ENCODE peak calls at places on chromosomes 6 and 20, in five cellular contexts. N is NT2/D1, O is HEK293T, U is HepG2, Z is GM12878. Y is an unnamed sample.

GRCh38 chr20:6769953-6770831 is 2.7 kb downstream of the BMP2 start:
- DNase-seq in N (no peak), O (no peak), U (no peak), Z (no peak), Y (no peak)

GRCh38 chr6:52496609-52497008 is 76.5 kb downstream of the EFHC1 start:
- DNase-seq in N (no peak), O (no peak), U (no peak), Z (no peak), Y (peak)

GRCh38 chr6:164087870-164088269 is 673.4 kb downstream of the QKI start:
- DNase-seq in N (no peak), O (no peak), U (no peak), Z (no peak), Y (no peak)

GRCh38 chr6:2714359-2714895 is 36.3 kb downstream of the MYLK4 start:
- DNase-seq in N (no peak), O (no peak), U (no peak), Z (no peak), Y (no peak)

GRCh38 chr6:44012078-44012493 is 115.2 kb downstream of the MRPL14 start:
- DNase-seq in N (no peak), O (no peak), U (no peak), Z (no peak), Y (no peak)

GRCh38 chr6:12068899-12069557 is 56.9 kb downstream of the HIVEP1 start:
- DNase-seq in N (no peak), O (no peak), U (no peak), Z (no peak), Y (no peak)

GRCh38 chr6:67210450-67210849 is 1424.6 kb upstream of the ADGRB3 start:
- DNase-seq in N (no peak), O (no peak), U (no peak), Z (no peak), Y (no peak)

GRCh38 chr6:139219746-139220145 is 72.1 kb downstream of the TXLNB start:
- DNase-seq in N (no peak), O (no peak), U (no peak), Z (no peak), Y (no peak)

GRCh38 chr6:16918586-16918985 is 157.3 kb upstream of the ATXN1 start:
- DNase-seq in N (no peak), O (no peak), U (no peak), Z (no peak), Y (no peak)

GRCh38 chr6:170166511-170167122 is 124.3 kb downstream of the DLL1 start:
- DNase-seq in N (no peak), O (no peak), U (no peak), Z (no peak), Y (no peak)

GRCh38 chr6:40722553-40723258 is 135.5 kb upstream of the LRFN2 start:
- DNase-seq in N (no peak), O (no peak), U (peak), Z (no peak), Y (no peak)

GRCh38 chr6:105452924-105453756 is 50.3 kb upstream of the PREP start:
- DNase-seq in N (no peak), O (no peak), U (no peak), Z (peak), Y (no peak)

GRCh38 chr6:34709386-34709785 is 12.8 kb upstream of the ILRUN start:
- DNase-seq in N (no peak), O (no peak), U (no peak), Z (no peak), Y (no peak)

GRCh38 chr20:18919996-18920395 is 106.4 kb downstream of the SCP2D1 start:
- DNase-seq in N (no peak), O (no peak), U (no peak), Z (no peak), Y (no peak)

GRCh38 chr6:1312444-1313363 is 806 bp downstream of the FOXQ1 start:
- DNase-seq in N (peak), O (peak), U (no peak), Z (no peak), Y (no peak)

GRCh38 chr6:144066745-144067484 is 28.5 kb downstream of the SF3B5 start:
- DNase-seq in N (no peak), O (no peak), U (no peak), Z (peak), Y (no peak)

GRCh38 chr6:39927159-39927558 is 7.1 kb downstream of the MOCS1 start:
- DNase-seq in N (no peak), O (no peak), U (no peak), Z (no peak), Y (no peak)

GRCh38 chr20:3916347-3916746 is 27.2 kb downstream of the PANK2 start:
- DNase-seq in N (no peak), O (no peak), U (no peak), Z (no peak), Y (no peak)

GRCh38 chr6:5078121-5078695 is 6.9 kb upstream of the PPP1R3G start:
- DNase-seq in N (no peak), O (peak), U (no peak), Z (no peak), Y (no peak)

GRCh38 chr6:53862517-53863457 is 68.0 kb downstream of the LRRC1 start:
- DNase-seq in N (no peak), O (no peak), U (no peak), Z (no peak), Y (no peak)

GRCh38 chr6:169725270-169726048 is 1.2 kb upstream of the PHF10 start:
- DNase-seq in N (no peak), O (peak), U (peak), Z (no peak), Y (peak)

GRCh38 chr6:121531658-121532167 is 96.3 kb downstream of the GJA1 start:
- DNase-seq in N (no peak), O (no peak), U (no peak), Z (no peak), Y (no peak)

GRCh38 chr6:168964138-168964892 is 289.3 kb downstream of the THBS2 start:
- DNase-seq in N (no peak), O (no peak), U (no peak), Z (no peak), Y (no peak)

GRCh38 chr20:3691897-3692296 is 10.1 kb upstream of the ADAM33 start:
- DNase-seq in N (no peak), O (no peak), U (no peak), Z (no peak), Y (no peak)

GRCh38 chr6:139013185-139013800 is 15.3 kb upstream of the ABRACL start:
- DNase-seq in N (no peak), O (no peak), U (no peak), Z (no peak), Y (no peak)

GRCh38 chr6:111743318-111743717 is 129.9 kb downstream of the FYN start:
- DNase-seq in N (no peak), O (no peak), U (no peak), Z (no peak), Y (no peak)

GRCh38 chr6:110284877-110285276 is 73.3 kb downstream of the METTL24 start:
- DNase-seq in N (no peak), O (no peak), U (no peak), Z (no peak), Y (no peak)

GRCh38 chr6:147167009-147167408 is 37.2 kb upstream of the STXBP5 start:
- DNase-seq in N (no peak), O (no peak), U (no peak), Z (no peak), Y (no peak)

GRCh38 chr20:61791995-61792394 is 273.7 kb downstream of the TAF4 start:
- DNase-seq in N (no peak), O (no peak), U (no peak), Z (no peak), Y (no peak)

GRCh38 chr6:31053873-31054272 is 43.6 kb downstream of the MUC22 start:
- DNase-seq in N (no peak), O (no peak), U (no peak), Z (no peak), Y (no peak)

GRCh38 chr20:56872620-56873458 is 243.7 kb downstream of the TFAP2C start:
- DNase-seq in N (no peak), O (no peak), U (no peak), Z (no peak), Y (no peak)

GRCh38 chr20:47391276-47392010 is 34.9 kb upstream of the ZMYND8 start:
- DNase-seq in N (no peak), O (no peak), U (no peak), Z (no peak), Y (no peak)

GRCh38 chr20:38825901-38826625 is 20.6 kb downstream of the PPP1R16B start:
- DNase-seq in N (no peak), O (peak), U (peak), Z (no peak), Y (no peak)

GRCh38 chr6:125868996-125869395 is 78.2 kb downstream of the NCOA7 start:
- DNase-seq in N (no peak), O (no peak), U (no peak), Z (no peak), Y (no peak)

GRCh38 chr6:125866433-125866832 is 75.7 kb downstream of the NCOA7 start:
- DNase-seq in N (no peak), O (no peak), U (no peak), Z (no peak), Y (no peak)

GRCh38 chr6:125869427-125869826 is 78.7 kb downstream of the NCOA7 start:
- DNase-seq in N (no peak), O (no peak), U (no peak), Z (no peak), Y (no peak)

GRCh38 chr6:125868252-125868651 is 77.5 kb downstream of the NCOA7 start:
- DNase-seq in N (no peak), O (no peak), U (no peak), Z (no peak), Y (no peak)

DNA sequence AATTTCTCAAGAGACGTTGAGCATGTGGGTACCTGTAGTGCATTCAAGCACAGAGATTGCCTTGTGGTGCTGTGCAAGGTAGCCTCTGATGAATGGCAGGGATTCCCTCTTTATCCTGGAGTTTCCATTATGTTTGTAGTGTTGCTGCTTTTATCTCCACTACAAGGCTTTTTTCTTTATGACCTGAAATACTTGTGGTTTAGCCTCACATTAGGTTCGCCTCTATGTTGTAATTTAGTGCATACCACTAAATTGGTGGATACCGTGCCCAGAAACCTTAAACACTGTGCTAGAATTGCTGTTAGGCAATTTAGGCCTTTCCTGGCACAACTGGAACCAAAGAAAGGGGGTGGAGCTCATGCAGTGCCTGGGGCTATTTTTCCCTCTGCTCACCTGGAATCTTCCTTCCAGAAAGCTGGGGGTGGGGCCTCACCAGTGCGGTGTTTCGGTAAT is 76.7 kb downstream of the NCOA7 start:
- DNase-seq in N (no peak), O (no peak), U (peak), Z (no peak), Y (peak)
- TF ChIP-seq SUZ12 in N (no peak), O (no peak), U (no peak), Z (no peak), Y (no peak)

DNA sequence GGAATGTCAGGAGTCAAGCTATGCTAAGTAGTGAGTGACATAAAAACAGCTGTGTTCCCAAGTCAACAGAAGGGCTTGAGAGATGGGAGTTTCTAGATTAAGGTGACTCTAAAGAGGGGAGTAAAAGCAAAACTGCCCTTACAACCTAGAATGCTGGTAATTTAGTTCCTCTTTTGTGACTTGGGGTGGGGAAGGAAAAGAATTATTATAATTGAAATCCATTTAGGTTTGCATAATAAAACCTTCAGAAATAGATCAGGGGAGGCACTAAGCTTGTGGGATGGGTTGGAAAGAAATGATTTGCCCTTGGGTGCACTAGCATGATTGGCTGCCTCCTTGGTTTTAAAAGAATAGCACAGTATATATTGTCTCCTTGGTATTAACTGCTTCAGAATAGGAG is 95.4 kb upstream of the VSTM2L start:
- DNase-seq in N (no peak), O (no peak), U (no peak), Z (no peak), Y (no peak)
- TF ChIP-seq SUZ12 in N (no peak), O (no peak), U (no peak), Z (no peak), Y (no peak)

GRCh38 chr6:10395946-10396577 is 18.8 kb downstream of the TFAP2A start:
- DNase-seq in N (no peak), O (no peak), U (no peak), Z (no peak), Y (no peak)
- TF ChIP-seq SUZ12 in N (no peak), O (no peak), U (no peak), Z (no peak), Y (no peak)

DNA sequence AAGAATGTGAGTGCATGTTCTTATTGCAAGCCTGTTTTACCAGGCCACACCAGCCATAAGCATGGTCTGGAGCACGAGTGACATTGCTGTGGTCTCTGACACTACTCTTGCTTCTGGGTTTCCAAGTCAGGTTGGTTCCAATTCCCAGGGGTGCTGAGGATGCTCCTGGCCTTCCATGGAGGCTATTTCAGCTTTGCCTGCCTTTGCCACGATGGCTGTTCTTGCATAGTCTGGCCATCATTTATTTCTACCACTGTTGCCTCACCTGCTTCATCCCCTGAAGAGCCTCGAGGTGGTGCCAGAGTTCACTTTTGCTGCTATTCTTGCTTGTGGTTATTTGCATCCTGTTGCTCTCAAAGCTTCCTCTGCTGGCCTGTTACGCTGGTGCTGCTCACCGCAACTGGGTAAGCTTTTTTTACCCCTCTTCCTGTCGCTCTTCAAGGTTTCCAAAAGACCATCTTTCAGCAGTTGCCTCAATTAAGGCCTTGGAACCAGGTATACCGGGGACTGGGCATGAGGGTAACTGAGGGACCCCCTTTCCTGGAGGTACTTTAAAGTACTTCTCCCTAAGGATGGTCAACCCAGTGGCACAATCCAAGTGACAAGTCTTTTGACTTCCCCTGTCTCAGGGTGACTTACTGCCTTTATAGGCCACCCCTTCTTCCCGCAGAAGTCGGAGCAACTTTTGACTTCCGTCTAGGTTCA is 64.5 kb downstream of the AKAP7 start:
- DNase-seq in N (no peak), O (peak), U (peak), Z (peak), Y (no peak)
- TF ChIP-seq SUZ12 in N (no peak), O (no peak), U (no peak), Z (no peak), Y (no peak)

GRCh38 chr6:87730310-87730709 is 28.3 kb upstream of the AKIRIN2 start:
- DNase-seq in N (no peak), O (no peak), U (peak), Z (no peak), Y (no peak)

GRCh38 chr6:87728706-87729105 is 26.7 kb upstream of the AKIRIN2 start:
- DNase-seq in N (no peak), O (no peak), U (no peak), Z (no peak), Y (no peak)

GRCh38 chr6:87736809-87737540 is 34.9 kb upstream of the AKIRIN2 start:
- DNase-seq in N (no peak), O (no peak), U (no peak), Z (no peak), Y (no peak)

GRCh38 chr6:87731080-87731479 is 29.0 kb upstream of the AKIRIN2 start:
- DNase-seq in N (no peak), O (no peak), U (no peak), Z (no peak), Y (no peak)

DNA sequence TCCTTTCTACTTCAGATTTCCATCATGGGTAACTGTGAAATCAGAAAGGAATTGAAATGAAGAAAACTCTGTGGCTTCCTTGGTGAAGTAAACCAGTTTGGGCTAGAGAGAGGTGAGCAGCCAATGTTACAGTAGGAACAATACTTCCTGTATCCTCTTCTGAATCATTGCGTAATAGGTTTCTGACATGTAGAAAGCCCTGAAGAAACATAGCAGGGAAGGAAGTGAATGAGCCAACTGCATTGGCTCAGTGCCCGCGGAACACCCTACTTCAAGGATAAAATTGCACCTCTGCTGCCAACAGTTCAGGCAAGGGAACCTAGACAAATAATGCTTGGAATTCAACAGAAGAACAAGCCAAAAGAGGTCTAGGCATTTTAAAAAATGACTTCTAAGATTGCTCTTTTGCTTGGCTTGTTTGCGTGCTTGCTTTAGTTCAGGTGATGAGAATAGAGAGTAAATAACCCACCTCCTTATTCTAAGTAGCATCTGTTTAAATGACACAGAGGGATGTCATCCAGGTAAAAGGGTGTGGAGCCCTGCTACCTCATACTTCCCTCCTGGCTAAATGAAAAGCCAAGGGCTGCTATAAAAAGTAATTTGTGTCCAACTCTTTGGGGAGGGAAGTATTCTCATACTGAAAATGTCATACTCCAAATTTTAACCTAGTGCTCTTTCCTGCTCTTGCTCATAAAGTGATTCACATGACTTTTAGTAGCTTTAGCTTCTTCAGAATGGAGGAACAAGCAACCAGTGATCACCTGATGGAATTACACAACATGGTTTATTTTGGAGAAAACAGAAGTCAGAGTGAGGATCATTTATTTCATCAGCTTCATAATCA is 30.0 kb upstream of the AKIRIN2 start:
- DNase-seq in N (no peak), O (no peak), U (peak), Z (peak), Y (no peak)
- TF ChIP-seq SUZ12 in N (no peak), O (no peak), U (no peak), Z (no peak), Y (no peak)

DNA sequence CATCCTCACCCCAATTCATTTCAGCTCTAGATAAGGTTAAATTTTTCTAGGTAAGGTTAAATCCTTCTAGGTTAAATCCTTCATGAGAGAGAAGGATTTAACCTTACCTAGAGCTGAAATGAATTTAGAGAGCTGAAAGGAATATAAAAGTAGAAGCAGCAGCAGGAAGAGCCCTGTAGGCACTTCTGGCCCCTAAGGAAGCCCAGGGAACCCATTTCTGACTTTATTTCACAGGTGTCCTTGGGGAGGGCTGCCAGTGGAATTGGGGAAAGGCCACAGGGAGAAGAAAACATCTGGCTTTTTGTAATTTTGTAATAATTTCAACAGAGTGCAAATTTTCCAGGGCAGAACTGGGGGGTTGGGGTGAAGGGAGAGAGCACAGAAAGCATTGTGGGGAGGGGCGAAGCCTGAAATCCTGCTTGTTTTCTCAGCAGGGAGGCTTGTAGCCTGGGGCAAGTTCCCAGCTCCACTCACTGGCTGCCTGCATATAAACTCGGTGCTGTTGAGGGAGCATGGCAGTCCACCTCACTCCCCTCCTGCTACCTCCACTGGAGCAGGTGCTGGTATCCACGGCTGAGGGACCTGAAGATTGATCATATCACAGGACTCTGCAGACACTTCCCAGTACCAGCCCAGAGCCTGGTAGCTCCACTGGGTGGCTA is 65.7 kb upstream of the HCRTR2 start:
- DNase-seq in N (peak), O (peak), U (no peak), Z (no peak), Y (peak)
- TF ChIP-seq SUZ12 in N (no peak), O (no peak), U (no peak), Z (no peak), Y (no peak)